ENCODE peak calls at places on chromosome 4, in six cellular contexts. T is effector memory CD4-positive, alpha-beta T cell; Y is kidney; N is endothelial cell of umbilical vein; E is thyroid gland; P is upper lobe of right lung. O is an unnamed sample. For H3K36me3, the result is how much of the 10 kb centered on the place peaks cover.

GRCh38 chr4:175419120-175419774 is 392.8 kb downstream of the GPM6A start:
- DNase-seq in T (no peak), N (no peak), P (no peak), Y (no peak), E (no peak), O (no peak)

GRCh38 chr4:106041294-106042002 is 146.2 kb downstream of the NPNT start:
- DNase-seq in P (no peak), T (no peak), E (no peak), N (no peak), Y (no peak), O (no peak)

GRCh38 chr4:89257376-89257775 is 50.2 kb downstream of the GPRIN3 start:
- DNase-seq in N (no peak), Y (no peak), T (no peak), E (no peak), P (no peak), O (no peak)

GRCh38 chr4:3669553-3669949 is 96.6 kb upstream of the ADRA2C start:
- DNase-seq in E (no peak), P (no peak), N (no peak), Y (peak), T (no peak), O (no peak)

GRCh38 chr4:24248674-24249644 is 335.4 kb downstream of the DHX15 start:
- DNase-seq in P (no peak), E (no peak), N (no peak), Y (no peak), T (no peak), O (no peak)

GRCh38 chr4:41297832-41298231 is 41.1 kb downstream of the UCHL1 start:
- DNase-seq in P (no peak), N (peak), Y (no peak), E (no peak), T (no peak), O (no peak)

GRCh38 chr4:33453916-33454315 is 2733.7 kb downstream of the PCDH7 start:
- DNase-seq in Y (no peak), E (no peak), T (no peak), N (no peak), P (no peak), O (no peak)

GRCh38 chr4:294732-295131 is 10.5 kb downstream of the ZNF732 start:
- DNase-seq in P (no peak), N (no peak), T (no peak), Y (no peak), E (no peak), O (no peak)

GRCh38 chr4:54230479-54231418 is 1.7 kb downstream of the PDGFRA start:
- DNase-seq in Y (peak), E (no peak), P (no peak), N (no peak), T (no peak), O (peak)

GRCh38 chr4:142817442-142817841 is 28.7 kb downstream of the INPP4B start:
- DNase-seq in N (no peak), E (no peak), T (no peak), Y (no peak), P (no peak), O (no peak)

GRCh38 chr4:147731611-147732515 is at the start of gene ARHGAP10:
- DNase-seq in P (peak), E (peak), Y (peak), N (peak), T (peak), O (peak)

GRCh38 chr4:83297548-83298260 is 13.1 kb upstream of the COQ2 start:
- DNase-seq in N (no peak), P (no peak), E (no peak), T (no peak), Y (no peak), O (no peak)

GRCh38 chr4:90148574-90149170 is 21.5 kb downstream of the CCSER1 start:
- DNase-seq in N (no peak), E (no peak), T (no peak), Y (no peak), P (no peak), O (no peak)

GRCh38 chr4:6380746-6381411 is 91.5 kb downstream of the PPP2R2C start:
- DNase-seq in T (no peak), Y (peak), P (no peak), E (no peak), N (no peak), O (no peak)

GRCh38 chr4:111230265-111230664 is 607.4 kb upstream of the PITX2 start:
- DNase-seq in P (no peak), T (no peak), E (no peak), N (no peak), Y (no peak), O (no peak)

GRCh38 chr4:100366213-100366612 is 151.6 kb downstream of the EMCN start:
- DNase-seq in T (no peak), P (no peak), Y (no peak), E (no peak), N (no peak), O (no peak)
- H3K27ac ChIP-seq in T (no peak), P (no peak), Y (no peak), E (no peak), N (no peak), O (no peak)

DNA sequence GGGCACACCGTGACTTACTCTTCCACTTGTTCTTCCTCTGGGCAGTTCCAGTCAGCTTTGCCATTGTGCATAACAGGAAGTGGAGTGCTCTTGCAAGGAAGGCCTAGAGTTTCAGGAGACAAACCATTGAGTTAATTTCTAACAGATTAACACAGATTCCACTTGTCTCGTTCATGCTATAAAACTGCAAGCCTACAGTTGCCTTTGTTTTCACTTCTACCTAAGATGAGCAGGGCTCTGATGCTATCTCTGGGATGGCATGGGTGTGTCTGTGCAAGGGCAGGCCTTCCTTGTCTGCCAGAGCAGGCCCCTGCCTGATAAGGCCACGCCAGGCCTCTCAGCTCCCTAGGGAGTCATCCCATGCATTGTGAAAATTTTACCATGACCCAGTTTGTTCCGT is 67.7 kb upstream of the PGRMC2 start:
- DNase-seq in E (no peak), Y (no peak), P (no peak), N (peak), T (no peak), O (no peak)
- H3K4me3 ChIP-seq in E (no peak), Y (no peak), P (no peak), N (no peak), T (no peak), O (no peak)

GRCh38 chr4:112651641-112652040 is 14.7 kb downstream of the LARP7 start:
- DNase-seq in P (no peak), E (no peak), Y (no peak), N (no peak), T (no peak), O (no peak)
- H3K36me3 ChIP-seq in P (half or more), E (half or more), Y (under half), N (under half), T (half or more), O (half or more)

GRCh38 chr4:112859456-112860184 is 189.8 kb upstream of the ANK2 start:
- DNase-seq in N (no peak), P (no peak), E (no peak), T (no peak), Y (no peak), O (no peak)
- H3K27ac ChIP-seq in N (no peak), P (no peak), E (no peak), T (no peak), Y (no peak), O (no peak)